ENCODE peak calls at places on chromosomes 1 and 21, in six cellular contexts. T is fibroblast of lung, L is lower lobe of right lung, V is cardiac muscle cell, E is dorsolateral prefrontal cortex, G is upper lobe of right lung. W is an unnamed sample. For H3K27me3, the result is how much of the 10 kb centered on the place peaks cover.

GRCh38 chr1:81670286-81670685 is 130.4 kb upstream of the ADGRL2 start:
- DNase-seq in T (peak), L (peak), V (peak), E (peak), G (no peak), W (peak)

GRCh38 chr1:169460193-169460833 is 25.4 kb downstream of the SLC19A2 start:
- DNase-seq in T (peak), L (peak), V (peak), E (no peak), G (peak), W (peak)

GRCh38 chr1:109197163-109198042 is 16.3 kb upstream of the SARS1 start:
- DNase-seq in T (peak), L (no peak), V (peak), E (no peak), G (no peak), W (peak)

GRCh38 chr1:228109073-228109961 is at the start of gene MRPL55:
- DNase-seq in T (peak), L (peak), V (peak), E (peak), G (peak), W (peak)

GRCh38 chr1:7149080-7149838 is 364.0 kb downstream of the CAMTA1 start:
- DNase-seq in T (peak), L (peak), V (peak), E (no peak), G (peak), W (no peak)

GRCh38 chr1:43947890-43948437 is 1.2 kb downstream of the IPO13 start:
- DNase-seq in T (no peak), L (no peak), V (no peak), E (no peak), G (no peak), W (no peak)

GRCh38 chr21:45310446-45310845 is 22.8 kb upstream of the POFUT2 start:
- DNase-seq in T (no peak), L (peak), V (no peak), E (peak), G (peak), W (no peak)

GRCh38 chr1:154961207-154961496 is 430 bp downstream of the PYGO2 start:
- DNase-seq in T (no peak), L (no peak), V (no peak), E (no peak), G (no peak), W (no peak)

GRCh38 chr1:153919879-153920852 is 2.6 kb downstream of the GATAD2B start:
- DNase-seq in T (peak), L (no peak), V (peak), E (no peak), G (peak), W (no peak)

GRCh38 chr21:42161401-42161956 is 57.5 kb upstream of the ABCG1 start:
- DNase-seq in T (no peak), L (no peak), V (no peak), E (no peak), G (no peak), W (no peak)

GRCh38 chr1:109479901-109480300 is 3.8 kb upstream of the ATXN7L2 start:
- DNase-seq in T (no peak), L (no peak), V (no peak), E (no peak), G (no peak), W (no peak)

DNA sequence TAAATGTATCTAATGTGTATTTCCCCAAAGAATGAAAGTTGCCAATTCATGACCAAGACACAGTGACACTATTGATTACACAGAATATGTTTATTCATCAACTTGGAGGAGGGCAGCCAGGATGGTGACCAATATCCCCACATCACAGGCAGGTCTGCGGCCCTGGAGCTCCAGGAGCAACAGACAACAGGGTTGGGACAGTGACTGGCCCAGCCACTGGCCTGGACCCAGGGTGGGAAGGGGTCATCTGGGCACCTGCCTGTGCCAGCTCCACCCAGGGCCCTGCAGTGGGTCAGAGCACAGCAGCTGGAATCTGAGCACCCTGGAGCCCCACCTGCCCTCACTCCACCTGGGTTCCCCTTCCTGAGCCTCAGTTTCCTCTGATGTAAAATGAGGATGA is 466.1 kb downstream of the MATN1 start:
- DNase-seq in T (no peak), L (no peak), V (no peak), E (no peak), G (no peak), W (no peak)
- H3K27me3 ChIP-seq in T (under half), L (under half), V (under half), E (under half), G (under half), W (under half)

DNA sequence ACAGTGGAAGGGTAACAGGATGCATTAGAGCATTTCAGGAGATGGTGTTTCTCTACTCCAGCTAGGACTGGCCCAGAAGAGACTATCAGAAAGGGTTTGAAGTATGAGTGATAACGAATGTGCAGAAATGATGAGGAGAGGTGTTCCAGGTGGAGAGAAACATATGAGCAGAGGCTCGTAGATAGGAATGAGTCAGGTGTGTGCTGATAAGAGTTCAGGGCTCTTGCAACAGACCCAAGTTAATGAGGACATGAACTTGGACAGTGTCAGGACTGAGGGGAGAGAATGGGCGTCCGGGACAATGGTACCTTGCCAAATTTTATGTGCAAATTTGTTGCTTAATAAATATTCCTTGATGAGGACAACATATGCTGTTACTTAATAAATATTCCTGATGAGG is 183.9 kb upstream of the NFIA start:
- DNase-seq in T (no peak), L (no peak), V (no peak), E (no peak), G (no peak), W (no peak)
- H3K27me3 ChIP-seq in T (under half), L (under half), V (under half), E (under half), G (under half), W (under half)

GRCh38 chr1:110856410-110856809 is 16.5 kb upstream of the CD53 start:
- DNase-seq in T (no peak), L (no peak), V (no peak), E (no peak), G (no peak), W (no peak)

GRCh38 chr1:110846861-110847260 is 26.1 kb upstream of the CD53 start:
- DNase-seq in T (no peak), L (no peak), V (no peak), E (no peak), G (no peak), W (no peak)

GRCh38 chr1:110850145-110850544 is 22.8 kb upstream of the CD53 start:
- DNase-seq in T (no peak), L (no peak), V (no peak), E (no peak), G (no peak), W (no peak)

GRCh38 chr1:110850632-110851031 is 22.3 kb upstream of the CD53 start:
- DNase-seq in T (no peak), L (no peak), V (no peak), E (no peak), G (no peak), W (no peak)
- H3K27me3 ChIP-seq in T (under half), L (under half), V (under half), E (under half), G (under half), W (under half)

DNA sequence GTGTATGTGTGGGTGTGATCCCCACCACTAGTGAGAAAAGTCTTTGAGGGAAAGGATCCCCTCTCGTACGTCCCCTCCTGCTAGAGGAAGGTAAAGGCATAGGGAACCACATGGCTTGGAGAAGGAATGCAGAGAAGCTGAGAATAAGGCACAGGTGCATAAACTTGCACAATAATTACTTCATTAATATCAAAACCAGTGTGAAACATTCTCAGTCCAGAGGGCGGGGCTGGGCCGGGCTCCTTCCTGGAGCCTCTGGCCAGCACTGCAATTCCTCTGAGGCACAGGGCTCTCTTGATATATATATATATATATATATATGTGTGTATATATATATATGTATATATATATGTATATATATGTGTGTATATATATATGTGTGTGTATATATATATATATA is 162.6 kb downstream of the TSEN15 start:
- DNase-seq in T (no peak), L (peak), V (no peak), E (no peak), G (peak), W (no peak)
- H3K27me3 ChIP-seq in T (under half), L (under half), V (under half), E (under half), G (under half), W (under half)

GRCh38 chr1:51697160-51697559 is 80.3 kb downstream of the OSBPL9 start:
- DNase-seq in T (no peak), L (no peak), V (no peak), E (no peak), G (no peak), W (no peak)
- H3K27me3 ChIP-seq in T (under half), L (under half), V (under half), E (under half), G (under half), W (under half)

DNA sequence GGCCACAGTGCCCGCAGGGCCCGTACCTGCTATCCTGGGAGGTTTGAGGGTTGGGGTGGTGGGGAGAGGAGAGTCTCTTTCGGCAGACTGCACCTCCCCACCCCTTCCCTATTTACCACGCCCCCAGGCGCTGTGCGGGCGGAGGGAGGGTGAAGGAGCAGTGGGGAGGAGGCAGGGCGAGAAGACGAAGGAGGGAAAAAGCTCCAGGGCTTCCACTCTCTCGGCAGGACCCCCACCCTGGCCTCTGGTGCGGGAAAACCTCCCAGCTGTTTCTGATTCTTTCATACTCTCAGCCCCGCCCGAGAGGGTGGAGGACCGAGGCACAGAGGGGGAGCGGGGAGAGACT is 896 bp upstream of the WNT2B start:
- DNase-seq in T (no peak), L (no peak), V (peak), E (no peak), G (no peak), W (no peak)
- H3K27me3 ChIP-seq in T (under half), L (under half), V (half or more), E (under half), G (under half), W (half or more)

GRCh38 chr1:1173061-1173792 is 453 bp upstream of the TTLL10 start:
- DNase-seq in T (no peak), L (no peak), V (no peak), E (no peak), G (no peak), W (no peak)
- H3K27me3 ChIP-seq in T (under half), L (half or more), V (under half), E (under half), G (half or more), W (under half)

GRCh38 chr1:218447010-218447689 is 102.0 kb downstream of the TGFB2 start:
- DNase-seq in T (no peak), L (no peak), V (no peak), E (no peak), G (no peak), W (no peak)
- H3K27me3 ChIP-seq in T (under half), L (under half), V (under half), E (under half), G (under half), W (under half)

GRCh38 chr1:151327223-151327902 is at the start of gene PI4KB:
- DNase-seq in T (peak), L (peak), V (peak), E (peak), G (peak), W (peak)
- H3K27me3 ChIP-seq in T (under half), L (under half), V (under half), E (under half), G (under half), W (under half)

GRCh38 chr1:22286491-22286890 is 143.6 kb upstream of the WNT4 start:
- DNase-seq in T (no peak), L (no peak), V (no peak), E (no peak), G (no peak), W (no peak)

GRCh38 chr1:22284236-22284635 is 141.3 kb upstream of the WNT4 start:
- DNase-seq in T (no peak), L (no peak), V (no peak), E (no peak), G (no peak), W (no peak)

GRCh38 chr1:22287273-22287672 is 144.4 kb upstream of the WNT4 start:
- DNase-seq in T (no peak), L (no peak), V (no peak), E (no peak), G (no peak), W (no peak)

GRCh38 chr1:22284906-22285544 is 142.1 kb upstream of the WNT4 start:
- DNase-seq in T (no peak), L (no peak), V (no peak), E (no peak), G (no peak), W (no peak)

DNA sequence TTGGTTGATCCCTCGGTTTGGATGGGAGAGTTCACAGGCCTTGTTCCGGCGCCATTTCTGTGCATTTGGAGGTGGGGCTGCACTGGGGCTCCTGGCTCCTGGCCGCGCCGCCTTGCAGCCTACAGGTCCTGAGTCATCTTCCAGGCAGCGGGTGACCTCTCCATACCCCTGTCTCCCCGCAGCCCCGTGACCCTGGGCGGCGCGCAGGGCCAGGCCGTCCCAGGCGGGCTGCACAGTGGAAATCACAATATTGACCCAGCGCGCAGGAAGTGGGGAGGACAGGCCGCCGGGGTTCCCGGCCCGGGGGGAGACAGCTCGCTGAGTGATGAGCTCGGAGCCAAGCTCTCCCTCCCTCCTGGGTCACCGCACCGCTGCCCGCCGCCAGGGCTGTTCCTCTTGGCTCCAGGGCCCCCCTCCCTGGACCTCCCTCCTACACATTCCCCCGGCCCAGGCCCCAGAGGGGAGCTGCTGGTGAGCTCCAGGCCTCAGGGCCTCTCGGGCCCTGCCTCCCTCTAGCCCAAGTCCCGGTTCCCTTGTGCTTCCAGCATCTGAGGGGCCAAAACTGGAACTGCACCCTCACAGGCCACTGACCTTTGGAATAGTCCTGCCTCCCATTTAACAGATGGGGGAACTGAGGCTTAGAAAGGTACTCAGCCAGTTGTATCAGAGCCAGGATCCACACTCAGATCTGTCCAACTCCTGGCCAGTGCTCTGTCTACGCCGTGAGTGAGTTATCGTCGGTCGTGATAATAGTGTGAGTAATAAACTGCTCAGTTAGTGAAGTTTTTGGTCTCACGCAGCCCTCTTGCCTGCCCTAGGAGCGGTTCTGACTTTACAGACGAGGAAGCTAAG is 142.9 kb upstream of the WNT4 start:
- DNase-seq in T (no peak), L (no peak), V (no peak), E (no peak), G (no peak), W (no peak)
- H3K27me3 ChIP-seq in T (under half), L (under half), V (under half), E (under half), G (under half), W (under half)

W was measured in foreskin keratinocyte.